ENCODE peak calls at places on chromosome 6, in four cellular contexts. J is HepG2, E is GM12878, L is K562. A is an unnamed sample.

GRCh38 chr6:11012295-11012754 is 31.8 kb downstream of the ELOVL2 start:
- DNase-seq in J (peak), E (no peak), L (no peak), A (no peak)

GRCh38 chr6:13362432-13362831 is 34.1 kb upstream of the TBC1D7 start:
- DNase-seq in J (no peak), E (no peak), L (no peak), A (no peak)

GRCh38 chr6:44062771-44063560 is 64.3 kb downstream of the MRPL14 start:
- DNase-seq in J (no peak), E (no peak), L (peak), A (peak)

GRCh38 chr6:14944593-14944992 is 301.3 kb upstream of the JARID2 start:
- DNase-seq in J (no peak), E (no peak), L (no peak), A (no peak)

GRCh38 chr6:150016324-150017185 is 8.8 kb downstream of the RAET1L start:
- DNase-seq in J (peak), E (no peak), L (peak), A (no peak)

GRCh38 chr6:130409394-130410095 is 43.7 kb downstream of the TMEM200A start:
- DNase-seq in J (no peak), E (no peak), L (no peak), A (no peak)

GRCh38 chr6:3517350-3517749 is 60.5 kb upstream of the SLC22A23 start:
- DNase-seq in J (no peak), E (no peak), L (no peak), A (no peak)

GRCh38 chr6:11194399-11195274 is 37.8 kb downstream of the NEDD9 start:
- DNase-seq in J (no peak), E (no peak), L (no peak), A (no peak)

GRCh38 chr6:52020961-52021570 is 66.3 kb downstream of the PKHD1 start:
- DNase-seq in J (peak), E (no peak), L (peak), A (no peak)

GRCh38 chr6:159893064-159893463 is 2.3 kb downstream of the MAS1 start:
- DNase-seq in J (no peak), E (no peak), L (no peak), A (no peak)

GRCh38 chr6:37878150-37878710 is 58.7 kb downstream of the ZFAND3 start:
- DNase-seq in J (no peak), E (no peak), L (no peak), A (no peak)

GRCh38 chr6:35733633-35734032 is 3.2 kb upstream of the ARMC12 start:
- DNase-seq in J (no peak), E (no peak), L (no peak), A (no peak)

GRCh38 chr6:139679516-139680179 is 305.2 kb upstream of the CITED2 start:
- DNase-seq in J (peak), E (no peak), L (no peak), A (no peak)

GRCh38 chr6:17710331-17710730 is 3.6 kb upstream of the NUP153 start:
- DNase-seq in J (peak), E (no peak), L (no peak), A (no peak)

GRCh38 chr6:159110013-159110412 is 59.2 kb upstream of the FNDC1 start:
- DNase-seq in J (peak), E (no peak), L (peak), A (peak)

GRCh38 chr6:2900821-2901644 is 2.1 kb downstream of the SERPINB9 start:
- DNase-seq in J (no peak), E (no peak), L (no peak), A (no peak)

GRCh38 chr6:55919909-55920308 is 44.5 kb upstream of the BMP5 start:
- DNase-seq in J (no peak), E (no peak), L (no peak), A (no peak)

GRCh38 chr6:126701799-126702198 is 361.9 kb downstream of the CENPW start:
- DNase-seq in J (no peak), E (no peak), L (no peak), A (no peak)

GRCh38 chr6:15744824-15745402 is 82.1 kb upstream of the DTNBP1 start:
- DNase-seq in J (no peak), E (no peak), L (no peak), A (no peak)

GRCh38 chr6:3913077-3913957 is 64.1 kb downstream of the FAM50B start:
- DNase-seq in J (peak), E (no peak), L (peak), A (no peak)

GRCh38 chr6:46788791-46789190 is 4.4 kb upstream of the MEP1A start:
- DNase-seq in J (no peak), E (no peak), L (no peak), A (no peak)

GRCh38 chr6:17042422-17043147 is 59.3 kb upstream of the STMND1 start:
- DNase-seq in J (peak), E (no peak), L (no peak), A (peak)

GRCh38 chr6:54864272-54864671 is 17.7 kb downstream of the FAM83B start:
- DNase-seq in J (no peak), E (no peak), L (no peak), A (no peak)

GRCh38 chr6:97668716-97669115 is 385.7 kb upstream of the MMS22L start:
- DNase-seq in J (no peak), E (peak), L (no peak), A (no peak)

GRCh38 chr6:99349620-99350141 is at the start of gene FAXC:
- DNase-seq in J (peak), E (no peak), L (peak), A (peak)

GRCh38 chr6:157757430-157758403 is 65.3 kb upstream of the SNX9 start:
- DNase-seq in J (no peak), E (no peak), L (peak), A (no peak)

GRCh38 chr6:136284909-136285308 is 4.7 kb downstream of the BCLAF1 start:
- DNase-seq in J (no peak), E (no peak), L (no peak), A (no peak)

GRCh38 chr6:17491416-17492142 is 98.2 kb downstream of the CAP2 start:
- DNase-seq in J (no peak), E (no peak), L (no peak), A (no peak)

GRCh38 chr6:154996841-154997311 is 1.8 kb downstream of the TIAM2 start:
- DNase-seq in J (no peak), E (no peak), L (no peak), A (no peak)

GRCh38 chr6:154994881-154995240 is 254 bp upstream of the TIAM2 start:
- DNase-seq in J (no peak), E (no peak), L (no peak), A (no peak)

GRCh38 chr6:154993710-154994109 is 1.4 kb upstream of the TIAM2 start:
- DNase-seq in J (no peak), E (no peak), L (no peak), A (no peak)

GRCh38 chr6:154993026-154993425 is 2.1 kb upstream of the TIAM2 start:
- DNase-seq in J (no peak), E (no peak), L (no peak), A (no peak)

GRCh38 chr6:154995241-154996162 is at the start of gene TIAM2:
- DNase-seq in J (no peak), E (no peak), L (no peak), A (peak)
- TF ChIP-seq ETV6 in J (no peak), E (no peak), L (no peak), A (peak)

DNA sequence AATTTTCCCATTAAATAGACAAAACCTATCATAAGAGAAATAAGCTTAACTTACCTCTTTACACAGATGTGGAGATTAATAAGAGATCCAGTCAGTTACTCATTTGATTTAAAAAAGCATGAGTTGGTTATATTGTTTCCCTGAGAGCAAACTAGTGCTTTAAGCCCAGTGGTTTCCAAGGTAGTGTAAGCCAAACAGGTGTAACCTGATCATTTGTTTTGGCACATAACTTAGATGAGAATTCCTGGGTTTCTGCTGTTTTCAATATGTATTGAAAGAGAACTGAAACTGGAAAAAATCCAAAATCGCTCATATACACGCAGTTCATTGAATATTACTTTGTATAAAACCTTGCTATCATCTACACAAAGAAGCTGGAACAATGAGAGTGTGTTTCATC is 30.5 kb upstream of the SMIM8 start:
- DNase-seq in J (no peak), E (no peak), L (no peak), A (no peak)
- TF ChIP-seq ETV6 in J (no peak), E (no peak), L (no peak), A (no peak)

GRCh38 chr6:31001489-31001888 is 8.8 kb upstream of the MUC22 start:
- DNase-seq in J (no peak), E (no peak), L (no peak), A (no peak)

GRCh38 chr6:31004285-31004684 is 6.0 kb upstream of the MUC22 start:
- DNase-seq in J (no peak), E (no peak), L (no peak), A (no peak)

DNA sequence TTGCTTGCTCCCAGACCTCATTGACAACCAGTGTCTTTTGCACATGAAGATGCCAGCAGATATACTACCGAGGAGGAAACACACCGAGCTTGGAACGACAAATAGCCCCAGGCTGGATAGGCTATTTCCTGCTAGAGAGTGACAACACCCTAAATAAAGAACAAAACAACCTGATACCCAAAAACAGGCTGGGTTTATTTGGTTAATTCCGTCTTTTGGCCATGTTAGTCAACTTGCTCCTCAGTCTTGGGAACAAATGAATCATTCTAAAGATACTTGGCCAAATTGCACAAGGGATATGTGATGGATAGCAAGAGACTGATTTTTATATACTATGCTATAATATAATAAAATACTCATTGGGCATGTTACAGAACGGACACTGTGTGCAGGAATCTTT is 11.5 kb upstream of the MUC22 start:
- DNase-seq in J (no peak), E (no peak), L (no peak), A (no peak)
- TF ChIP-seq ETV6 in J (no peak), E (no peak), L (no peak), A (no peak)

DNA sequence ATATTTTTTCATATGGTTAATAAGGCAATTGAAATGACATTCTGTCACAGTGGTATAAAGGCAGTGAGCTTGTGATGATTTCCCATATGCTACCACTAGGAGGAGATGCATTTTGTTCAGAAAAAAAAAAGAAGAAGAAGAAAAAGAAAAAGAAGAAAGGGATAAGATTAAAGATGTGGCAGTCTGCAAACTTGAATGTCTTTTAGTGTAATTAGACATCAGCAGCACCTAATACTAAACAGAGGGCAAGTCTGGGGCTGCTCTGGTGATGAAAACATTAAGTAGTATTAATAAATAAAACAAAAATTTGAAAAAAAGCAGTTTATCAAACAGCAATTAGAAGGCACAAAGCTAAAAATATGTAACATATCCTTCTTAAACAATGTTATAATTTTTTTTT is 95.4 kb upstream of the DEFB112 start:
- DNase-seq in J (peak), E (no peak), L (peak), A (no peak)
- TF ChIP-seq ETV6 in J (no peak), E (no peak), L (no peak), A (no peak)

GRCh38 chr6:106556368-106556960 is 72.8 kb downstream of the RTN4IP1 start:
- DNase-seq in J (peak), E (no peak), L (no peak), A (no peak)
- TF ChIP-seq ETV6 in J (no peak), E (no peak), L (no peak), A (no peak)

GRCh38 chr6:34350937-34351217 is 41.6 kb downstream of the NUDT3 start:
- DNase-seq in J (no peak), E (no peak), L (no peak), A (no peak)
- TF ChIP-seq ETV6 in J (no peak), E (no peak), L (no peak), A (no peak)

GRCh38 chr6:24930386-24930785 is 5.4 kb downstream of the RIPOR2 start:
- DNase-seq in J (no peak), E (no peak), L (no peak), A (no peak)
- TF ChIP-seq ETV6 in J (no peak), E (no peak), L (no peak), A (no peak)

GRCh38 chr6:9487128-9487527 is 927.7 kb downstream of the TFAP2A start:
- DNase-seq in J (no peak), E (no peak), L (no peak), A (no peak)
- TF ChIP-seq ETV6 in J (no peak), E (no peak), L (no peak), A (no peak)

DNA sequence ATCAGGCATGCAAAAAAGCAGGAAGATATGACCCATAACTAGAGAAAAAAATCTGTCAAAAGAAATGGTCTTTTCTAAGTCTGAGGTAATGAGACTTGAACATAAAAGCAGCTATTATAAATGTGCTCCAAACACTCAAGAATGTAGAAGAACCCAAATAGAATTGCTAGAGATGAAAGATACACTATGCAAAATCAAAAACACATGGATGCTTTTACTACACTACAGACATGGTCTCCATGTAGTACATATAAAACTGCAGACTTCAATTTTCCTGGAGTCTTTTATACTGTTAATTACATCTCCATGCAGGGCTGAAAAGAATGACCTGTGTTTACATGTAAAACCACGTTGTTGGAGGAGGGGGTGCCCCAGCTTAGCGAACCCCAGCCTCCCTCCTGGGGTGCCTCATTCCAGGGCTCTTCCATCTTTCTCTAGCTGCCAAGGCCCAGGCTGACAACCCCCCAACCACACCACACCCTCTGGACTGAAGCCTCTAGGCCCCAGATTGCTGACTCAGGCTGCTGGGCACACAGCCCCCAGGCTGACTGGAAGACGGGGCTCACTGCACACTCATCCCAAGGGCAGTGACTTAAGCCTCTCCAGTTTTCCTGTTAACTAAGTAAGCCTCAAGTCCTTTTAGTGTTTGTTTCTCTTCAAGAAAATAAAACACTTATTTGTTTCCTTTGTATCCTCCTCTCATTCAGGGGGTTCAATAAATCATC is 25.9 kb upstream of the PLAGL1 start:
- DNase-seq in J (no peak), E (no peak), L (peak), A (no peak)
- TF ChIP-seq ETV6 in J (no peak), E (no peak), L (no peak), A (no peak)

DNA sequence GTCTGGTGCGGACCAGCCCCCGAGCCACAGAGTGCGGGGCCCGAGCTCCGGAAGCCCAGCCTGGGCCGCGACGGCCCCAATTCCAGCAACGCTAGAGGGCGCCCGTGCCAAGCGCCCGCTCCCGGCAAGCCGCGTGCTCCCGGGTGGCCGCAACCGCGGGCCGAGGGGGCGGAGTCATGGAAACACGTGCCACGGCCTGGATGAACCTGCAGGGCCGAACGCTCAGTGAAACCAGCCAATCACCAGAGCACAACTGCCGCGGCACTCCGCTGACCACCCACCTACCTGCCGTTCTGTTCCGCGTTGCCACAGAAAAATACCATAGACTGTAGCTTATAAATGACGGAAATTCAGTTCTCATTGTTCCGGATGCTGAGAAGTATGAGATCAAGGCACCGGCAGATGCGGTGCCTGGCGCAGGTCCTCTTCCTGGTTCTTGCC is 85.7 kb upstream of the FOXC1 start:
- DNase-seq in J (no peak), E (no peak), L (peak), A (peak)
- TF ChIP-seq ETV6 in J (no peak), E (no peak), L (no peak), A (peak)

A was measured in WTC11.